ENCODE peak calls at places on chromosomes 5 and 9, in nine cellular contexts. E is PC-3, Q is hepatocyte, F is neural progenitor cell, L is fibroblast of lung, R is left lung, P is left ventricle myocardium inferior, Z is lower lobe of right lung, M is RWPE2. S is an unnamed sample.

GRCh38 chr5:78647411-78647818 is 1.2 kb downstream of the LHFPL2 start:
- DNase-seq in M (no peak), L (peak; percentile 53), R (peak; percentile 33), Q (peak; percentile 45), E (peak; percentile 37), F (peak; percentile 49), Z (no peak), P (no peak), S (peak; percentile 27)

GRCh38 chr5:123460296-123460729 is 37.1 kb upstream of the CEP120 start:
- DNase-seq in Q (peak; percentile 66), M (no peak), P (no peak), F (no peak), R (no peak), Z (no peak), L (no peak), E (peak; percentile 9), S (peak; percentile 18)

GRCh38 chr5:172175263-172175719 is 12.7 kb downstream of the STK10 start:
- DNase-seq in E (no peak), M (no peak), F (no peak), Z (peak; percentile 86), P (peak; percentile 57), R (peak; percentile 83), Q (no peak), L (no peak), S (no peak)

GRCh38 chr9:107883496-107884120 is 394.0 kb upstream of the KLF4 start:
- DNase-seq in P (no peak), L (no peak), M (no peak), Z (no peak), E (no peak), Q (peak; percentile 31), F (no peak), R (no peak), S (no peak)

GRCh38 chr5:82405166-82405565 is 127.0 kb upstream of the RPS23 start:
- DNase-seq in L (peak; percentile 62), R (no peak), M (no peak), P (no peak), F (no peak), E (peak; percentile 70), Q (no peak), Z (no peak), S (no peak)

GRCh38 chr5:112390327-112390726 is 28.8 kb downstream of the EPB41L4A start:
- DNase-seq in Z (peak; percentile 56), M (no peak), P (no peak), R (peak; percentile 46), Q (peak; percentile 74), L (no peak), F (peak; percentile 26), E (peak; percentile 6), S (no peak)

GRCh38 chr5:172164773-172165212 is 23.2 kb downstream of the STK10 start:
- DNase-seq in L (peak; percentile 50), R (no peak), M (no peak), E (no peak), Z (no peak), Q (no peak), F (no peak), P (peak; percentile 58), S (no peak)

GRCh38 chr5:17991775-17992174 is 357.5 kb downstream of the TAF11L14 start:
- DNase-seq in E (no peak), Z (no peak), R (no peak), M (no peak), P (no peak), F (no peak), Q (no peak), L (no peak), S (peak; percentile 75)

GRCh38 chr9:8457050-8457449 is 657.5 kb upstream of the DMAC1 start:
- DNase-seq in E (no peak), L (no peak), M (no peak), R (no peak), Q (no peak), P (no peak), F (no peak), Z (no peak), S (no peak)

GRCh38 chr5:93162201-93162654 is 418.8 kb downstream of the NR2F1-AS1 start:
- DNase-seq in R (no peak), M (no peak), Z (no peak), L (no peak), Q (no peak), E (peak; percentile 51), F (peak; percentile 73), P (no peak), S (peak; percentile 44)

GRCh38 chr5:167573274-167574127 is 717.9 kb upstream of the WWC1 start:
- DNase-seq in R (no peak), Z (no peak), L (peak; percentile 70), Q (peak; percentile 53), M (no peak), P (no peak), E (no peak), F (peak; percentile 91), S (peak; percentile 80)

GRCh38 chr5:58314356-58315045 is 145.4 kb downstream of the PLK2 start:
- DNase-seq in L (no peak), M (no peak), Z (no peak), E (peak; percentile 17), Q (no peak), R (no peak), P (no peak), F (no peak), S (no peak)

GRCh38 chr9:113548221-113549041 is 84.9 kb downstream of the RGS3 start:
- DNase-seq in E (no peak), F (peak; percentile 20), L (no peak), M (peak; percentile 25), Z (peak; percentile 75), P (peak; percentile 73), R (peak; percentile 72), Q (peak; percentile 84), S (no peak)

GRCh38 chr5:147949711-147950573 is 43.6 kb upstream of the C5orf46 start:
- DNase-seq in E (peak; percentile 85), F (peak; percentile 49), Z (no peak), P (no peak), L (peak; percentile 67), Q (peak; percentile 66), R (no peak), M (no peak), S (peak; percentile 65)

GRCh38 chr9:108278341-108278740 is 577.4 kb downstream of the ACTL7B start:
- DNase-seq in Z (no peak), Q (no peak), P (no peak), E (peak; percentile 9), L (peak; percentile 36), R (no peak), F (no peak), M (no peak), S (no peak)

GRCh38 chr9:89743576-89744254 is 138.9 kb downstream of the GADD45G start:
- DNase-seq in P (no peak), Q (no peak), L (no peak), R (no peak), E (no peak), M (no peak), Z (no peak), F (peak; percentile 50), S (no peak)

GRCh38 chr9:112443200-112443599 is 43.4 kb upstream of the KIAA1958 start:
- DNase-seq in F (peak; percentile 4), E (peak; percentile 18), Z (no peak), P (no peak), M (no peak), L (peak; percentile 37), Q (no peak), R (no peak), S (peak; percentile 44)

GRCh38 chr9:92634712-92635605 is 35.0 kb downstream of the IPPK start:
- DNase-seq in P (peak; percentile 76), Q (peak; percentile 80), E (peak; percentile 66), L (peak; percentile 81), M (no peak), Z (peak; percentile 74), F (peak; percentile 88), R (peak; percentile 66), S (peak; percentile 66)

GRCh38 chr5:179794575-179794974 is 789 bp downstream of the LTC4S start:
- DNase-seq in Z (no peak), E (no peak), Q (no peak), M (no peak), F (no peak), P (no peak), R (no peak), L (no peak), S (no peak)

GRCh38 chr5:16918891-16919671 is 17.0 kb downstream of the MYO10 start:
- DNase-seq in F (no peak), Q (no peak), L (no peak), P (no peak), Z (no peak), M (no peak), R (no peak), E (no peak), S (no peak)

GRCh38 chr5:43309657-43310056 is 3.6 kb downstream of the HMGCS1 start:
- DNase-seq in F (peak; percentile 23), Q (no peak), L (no peak), P (no peak), R (no peak), Z (no peak), M (no peak), E (peak; percentile 58), S (no peak)

DNA sequence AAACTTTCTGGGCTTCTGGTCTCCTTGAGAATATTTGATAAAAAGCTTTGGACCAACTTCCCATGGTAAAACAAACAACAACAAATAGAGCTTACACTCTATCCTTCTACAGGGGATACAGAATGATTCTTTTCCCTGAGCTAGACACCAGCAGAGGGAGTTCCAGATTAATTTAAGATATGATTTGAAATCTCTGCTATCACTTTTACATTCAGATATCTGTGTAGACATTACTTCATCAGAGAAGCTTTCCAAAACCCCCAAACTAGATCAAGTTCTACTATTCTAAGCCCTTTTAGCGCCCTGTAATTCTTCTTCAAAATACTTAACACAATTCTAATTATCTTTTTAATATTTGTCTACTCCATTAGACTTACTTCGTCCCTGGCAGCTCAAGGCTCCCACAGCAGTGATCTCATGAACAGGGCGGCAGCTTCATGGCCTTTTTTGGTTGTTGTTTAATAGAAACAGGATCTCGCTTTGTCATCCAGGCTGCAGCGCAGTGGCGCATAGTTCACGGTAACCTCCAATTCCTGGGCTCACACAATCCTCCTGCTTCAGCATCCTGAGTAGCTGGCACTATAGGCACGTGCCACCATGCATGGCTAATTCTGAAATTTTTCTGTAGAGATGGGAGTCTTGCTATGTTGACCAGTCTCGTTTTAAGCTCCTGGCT is 938 bp upstream of the GALNT12 start:
- DNase-seq in E (peak; percentile 48), M (no peak), R (no peak), Q (no peak), L (peak; percentile 40), P (no peak), F (no peak), Z (no peak), S (no peak)
- TF ChIP-seq CTCF in E (peak; percentile 60), M (peak; percentile 34), R (no peak), Q (peak; percentile 31), L (peak; percentile 47), P (no peak), F (no peak), Z (peak; percentile 9), S (peak; percentile 33)

GRCh38 chr5:149254506-149254905 is 17.2 kb upstream of the AFAP1L1 start:
- DNase-seq in M (no peak), L (peak; percentile 36), F (peak; percentile 52), R (no peak), P (no peak), E (peak; percentile 45), Z (no peak), Q (peak; percentile 39), S (peak; percentile 15)
- H3K4me1 ChIP-seq in M (peaks cover 19% of the 10 kb centered on the region), L (peaks cover 9% of the 10 kb centered on the region), F (no peaks in the 10 kb centered on the region), R (no peaks in the 10 kb centered on the region), P (no peaks in the 10 kb centered on the region), E (no peaks in the 10 kb centered on the region), Z (no peaks in the 10 kb centered on the region), Q (no peaks in the 10 kb centered on the region), S (no peaks in the 10 kb centered on the region)

GRCh38 chr5:56328753-56329560 is 95.8 kb upstream of the ANKRD55 start:
- DNase-seq in L (peak; percentile 13), Q (peak; percentile 48), F (no peak), E (peak; percentile 67), M (no peak), P (no peak), Z (no peak), R (no peak), S (no peak)
- H3K27ac ChIP-seq in L (no peak overlapping the region), Q (peak overlapping the region; percentile 78), F (no peak overlapping the region), E (peak overlapping the region; percentile 73), M (peak overlapping the region; percentile 42), P (no peak overlapping the region), Z (no peak overlapping the region), R (no peak overlapping the region), S (no peak overlapping the region)

GRCh38 chr9:98255578-98256296 is at the start of gene TBC1D2:
- DNase-seq in Z (peak; percentile 98), M (peak; percentile 96), E (peak; percentile 91), P (peak; percentile 97), R (peak; percentile 98), F (peak; percentile 95), Q (peak; percentile 97), L (peak; percentile 94), S (peak; percentile 96)
- TF ChIP-seq CTCF in Z (peak; percentile 20), M (peak; percentile 8), E (no peak), P (peak; percentile 28), R (no peak), F (peak; percentile 34), Q (peak; percentile 23), L (peak; percentile 30), S (peak; percentile 30)